ENCODE peak calls at places on chromosomes 11 and 22, in six cellular contexts. One of them, this sample, is unnamed.
A peak's percentile ranks its signal among the peaks of the same experiment; 100 is the strongest.

GRCh38 chr22:38038890-38039812 is 18.1 kb upstream of the PICK1 start:
- DNase-seq in mesendoderm: no peak
- DNase-seq in neuronal stem cell: no peak
- DNase-seq in H9: no peak
- DNase-seq in mesenchymal stem cell: no peak
- DNase-seq in H1: no peak
- DNase-seq in this sample: no peak

GRCh38 chr11:3808846-3809623 is 675 bp downstream of the PGAP2 start:
- DNase-seq in mesendoderm: peak; percentile 83
- DNase-seq in neuronal stem cell: no peak
- DNase-seq in H9: peak; percentile 51
- DNase-seq in mesenchymal stem cell: peak; percentile 54
- DNase-seq in H1: no peak
- DNase-seq in this sample: peak; percentile 41

GRCh38 chr22:43005106-43005505 is 9.8 kb downstream of the PACSIN2 start:
- DNase-seq in mesendoderm: no peak
- DNase-seq in neuronal stem cell: no peak
- DNase-seq in H9: no peak
- DNase-seq in mesenchymal stem cell: peak; percentile 32
- DNase-seq in H1: no peak
- DNase-seq in this sample: no peak

GRCh38 chr22:41526802-41527799 is 17.2 kb downstream of the POLR3H start:
- DNase-seq in mesendoderm: peak; percentile 38
- DNase-seq in neuronal stem cell: no peak
- DNase-seq in H9: peak; percentile 63
- DNase-seq in mesenchymal stem cell: peak; percentile 40
- DNase-seq in H1: no peak
- DNase-seq in this sample: peak; percentile 25

GRCh38 chr11:71239581-71239980 is 12.8 kb downstream of the SHANK2 start:
- DNase-seq in mesendoderm: no peak
- DNase-seq in neuronal stem cell: no peak
- DNase-seq in H9: peak; percentile 18
- DNase-seq in mesenchymal stem cell: no peak
- DNase-seq in H1: no peak
- DNase-seq in this sample: no peak

GRCh38 chr11:30586251-30587144 is at the start of gene MPPED2:
- DNase-seq in mesendoderm: peak; percentile 85
- DNase-seq in neuronal stem cell: peak; percentile 79
- DNase-seq in H9: peak; percentile 79
- DNase-seq in mesenchymal stem cell: no peak
- DNase-seq in H1: no peak
- DNase-seq in this sample: no peak

GRCh38 chr11:70826541-70826943 is 425.8 kb downstream of the SHANK2 start:
- DNase-seq in mesendoderm: peak; percentile 66
- DNase-seq in neuronal stem cell: peak; percentile 57
- DNase-seq in H9: peak; percentile 57
- DNase-seq in mesenchymal stem cell: no peak
- DNase-seq in H1: no peak
- DNase-seq in this sample: no peak

GRCh38 chr22:41092847-41093371 is 517 bp downstream of the EP300 start:
- DNase-seq in mesendoderm: peak; percentile 35
- DNase-seq in neuronal stem cell: no peak
- DNase-seq in H9: no peak
- DNase-seq in mesenchymal stem cell: peak; percentile 58
- DNase-seq in H1: no peak
- DNase-seq in this sample: peak; percentile 20

GRCh38 chr11:955154-956049 is 29.7 kb downstream of the AP2A2 start:
- DNase-seq in mesendoderm: no peak
- DNase-seq in neuronal stem cell: no peak
- DNase-seq in H9: no peak
- DNase-seq in mesenchymal stem cell: no peak
- DNase-seq in H1: no peak
- DNase-seq in this sample: no peak

GRCh38 chr11:43942651-43943356 is 367 bp downstream of the C11orf96 start:
- DNase-seq in mesendoderm: no peak
- DNase-seq in neuronal stem cell: no peak
- DNase-seq in H9: peak; percentile 53
- DNase-seq in mesenchymal stem cell: peak; percentile 67
- DNase-seq in H1: no peak
- DNase-seq in this sample: peak; percentile 33

GRCh38 chr11:109772846-109773400 is 320.3 kb upstream of the ZC3H12C start:
- DNase-seq in mesendoderm: no peak
- DNase-seq in neuronal stem cell: no peak
- DNase-seq in H9: no peak
- DNase-seq in mesenchymal stem cell: no peak
- DNase-seq in H1: no peak
- DNase-seq in this sample: no peak

GRCh38 chr11:88590366-88590765 is 252.8 kb upstream of the CTSC start:
- DNase-seq in mesendoderm: no peak
- DNase-seq in neuronal stem cell: no peak
- DNase-seq in H9: no peak
- DNase-seq in mesenchymal stem cell: no peak
- DNase-seq in H1: no peak
- DNase-seq in this sample: no peak

GRCh38 chr11:71542856-71543743 is 5.1 kb upstream of the KRTAP5-9 start:
- DNase-seq in mesendoderm: no peak
- DNase-seq in neuronal stem cell: no peak
- DNase-seq in H9: no peak
- DNase-seq in mesenchymal stem cell: no peak
- DNase-seq in H1: no peak
- DNase-seq in this sample: no peak

GRCh38 chr22:37173709-37174108 is 14.3 kb downstream of the C1QTNF6 start:
- DNase-seq in mesendoderm: no peak
- DNase-seq in neuronal stem cell: no peak
- DNase-seq in H9: no peak
- DNase-seq in mesenchymal stem cell: no peak
- DNase-seq in H1: no peak
- DNase-seq in this sample: no peak

GRCh38 chr11:59767212-59767611 is 12.0 kb downstream of the STX3 start:
- DNase-seq in mesendoderm: no peak
- DNase-seq in neuronal stem cell: no peak
- DNase-seq in H9: no peak
- DNase-seq in mesenchymal stem cell: no peak
- DNase-seq in H1: no peak
- DNase-seq in this sample: no peak

GRCh38 chr22:22068025-22068424 is 85.4 kb upstream of the TOP3B start:
- DNase-seq in mesendoderm: no peak
- DNase-seq in neuronal stem cell: no peak
- DNase-seq in H9: no peak
- DNase-seq in mesenchymal stem cell: no peak
- DNase-seq in H1: no peak
- DNase-seq in this sample: no peak

GRCh38 chr22:49920859-49921258 is 2.4 kb downstream of the CRELD2 start:
- DNase-seq in mesendoderm: no peak
- DNase-seq in neuronal stem cell: no peak
- DNase-seq in H9: no peak
- DNase-seq in mesenchymal stem cell: no peak
- DNase-seq in H1: no peak
- DNase-seq in this sample: no peak

GRCh38 chr22:35023692-35024363 is 42.1 kb upstream of the ISX start:
- DNase-seq in mesendoderm: peak; percentile 85
- DNase-seq in neuronal stem cell: peak; percentile 72
- DNase-seq in H9: peak; percentile 86
- DNase-seq in mesenchymal stem cell: peak; percentile 6
- DNase-seq in H1: peak; percentile 63
- DNase-seq in this sample: no peak

GRCh38 chr11:114209904-114210303 is 86.3 kb upstream of the NNMT start:
- DNase-seq in mesendoderm: no peak
- DNase-seq in neuronal stem cell: peak; percentile 47
- DNase-seq in H9: no peak
- DNase-seq in mesenchymal stem cell: no peak
- DNase-seq in H1: no peak
- DNase-seq in this sample: no peak

GRCh38 chr11:47220401-47220821 is 5.6 kb downstream of the DDB2 start:
- DNase-seq in mesendoderm: no peak
- DNase-seq in neuronal stem cell: no peak
- DNase-seq in H9: no peak
- DNase-seq in mesenchymal stem cell: peak; percentile 93
- DNase-seq in H1: no peak
- DNase-seq in this sample: peak; percentile 82

GRCh38 chr22:36753120-36753802 is 22.7 kb downstream of the IFT27 start:
- DNase-seq in mesendoderm: peak; percentile 19
- DNase-seq in neuronal stem cell: no peak
- DNase-seq in H9: no peak
- DNase-seq in mesenchymal stem cell: no peak
- DNase-seq in H1: no peak
- DNase-seq in this sample: no peak

GRCh38 chr11:119422505-119423416 is at the start of gene THY1:
- DNase-seq in mesendoderm: peak; percentile 76
- DNase-seq in neuronal stem cell: peak; percentile 67
- DNase-seq in H9: peak; percentile 90
- DNase-seq in mesenchymal stem cell: peak; percentile 14
- DNase-seq in H1: no peak
- DNase-seq in this sample: peak; percentile 64

GRCh38 chr11:119424276-119424675 is 1.3 kb upstream of the THY1 start:
- DNase-seq in mesendoderm: no peak
- DNase-seq in neuronal stem cell: no peak
- DNase-seq in H9: no peak
- DNase-seq in mesenchymal stem cell: no peak
- DNase-seq in H1: no peak
- DNase-seq in this sample: no peak

GRCh38 chr11:119424775-119425174 is 1.8 kb upstream of the THY1 start:
- DNase-seq in mesendoderm: no peak
- DNase-seq in neuronal stem cell: no peak
- DNase-seq in H9: no peak
- DNase-seq in mesenchymal stem cell: no peak
- DNase-seq in H1: no peak
- DNase-seq in this sample: no peak

GRCh38 chr11:119421941-119422504 is 949 bp downstream of the THY1 start:
- DNase-seq in mesendoderm: peak; percentile 83
- DNase-seq in neuronal stem cell: peak; percentile 40
- DNase-seq in H9: no peak
- DNase-seq in mesenchymal stem cell: peak; percentile 25
- DNase-seq in H1: no peak
- DNase-seq in this sample: peak; percentile 24

DNA sequence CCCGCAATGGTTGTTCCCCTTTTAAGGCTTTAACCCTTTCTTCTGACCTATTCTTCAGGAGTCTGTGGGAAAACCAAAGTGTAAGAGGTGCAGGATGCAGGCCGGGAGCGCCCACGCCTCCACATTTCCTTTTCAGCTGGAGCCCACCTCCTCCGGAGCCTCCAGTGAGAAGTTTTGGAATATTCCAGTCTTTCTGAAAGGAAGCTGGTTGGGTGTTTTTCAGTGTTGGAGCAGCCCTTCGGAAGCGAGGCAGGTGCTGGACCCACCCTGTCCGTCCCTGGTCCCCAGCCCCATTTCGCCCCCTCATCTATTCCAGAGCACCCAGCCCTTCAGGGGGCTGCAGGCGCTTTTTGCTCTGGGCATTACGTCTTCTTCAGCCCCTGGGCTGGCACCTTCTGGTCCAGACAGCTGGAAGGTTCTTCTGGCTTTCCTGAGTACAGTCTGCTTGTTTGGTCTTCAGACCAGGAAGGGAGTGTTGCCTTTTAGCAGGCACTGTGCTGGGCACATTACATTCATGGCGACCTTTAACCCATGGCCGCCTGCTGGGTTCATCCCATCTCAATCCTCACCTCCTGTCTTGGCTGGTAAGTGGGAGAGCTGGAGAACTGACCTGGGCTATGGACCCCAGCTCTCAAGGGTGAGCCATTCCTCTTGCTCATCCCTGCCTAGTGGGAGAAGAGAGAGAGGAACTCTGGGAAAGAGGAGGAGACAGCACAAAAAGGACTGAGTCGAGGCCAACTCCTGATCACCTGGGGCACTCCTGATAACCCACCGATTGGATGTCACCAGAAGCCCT is 685 bp upstream of the THY1 start:
- DNase-seq in mesendoderm: peak; percentile 56
- DNase-seq in neuronal stem cell: no peak
- DNase-seq in H9: no peak
- DNase-seq in mesenchymal stem cell: no peak
- DNase-seq in H1: no peak
- DNase-seq in this sample: peak; percentile 13
- H2BK120ac ChIP-seq in mesendoderm: no peak overlapping the region
- H2BK120ac ChIP-seq in neuronal stem cell: no peak overlapping the region
- H2BK120ac ChIP-seq in H9: no peak overlapping the region
- H2BK120ac ChIP-seq in mesenchymal stem cell: no peak overlapping the region
- H2BK120ac ChIP-seq in H1: peak overlapping the region; percentile 40
- H2BK120ac ChIP-seq in this sample: no peak overlapping the region

DNA sequence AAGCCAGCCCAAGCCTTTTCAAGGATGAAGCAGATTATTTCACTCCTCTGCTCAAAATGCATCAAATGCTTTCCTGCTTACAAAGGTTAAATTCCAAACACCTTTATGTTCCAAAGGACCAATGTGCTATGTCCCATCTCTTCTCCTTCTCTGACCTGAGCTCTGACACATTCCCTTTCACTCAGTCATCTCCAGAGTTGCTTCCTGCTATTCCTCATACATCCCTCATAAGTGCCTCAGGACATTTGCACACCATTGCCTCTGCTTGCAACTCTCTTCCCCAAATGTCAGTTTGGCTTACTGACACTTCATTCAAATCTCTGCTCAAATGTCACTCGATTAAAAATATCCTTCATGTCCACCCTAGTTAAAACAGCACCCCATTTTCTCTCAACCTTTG is 53.3 kb upstream of the BMAL1 start:
- DNase-seq in mesendoderm: no peak
- DNase-seq in neuronal stem cell: no peak
- DNase-seq in H9: no peak
- DNase-seq in mesenchymal stem cell: no peak
- DNase-seq in H1: no peak
- DNase-seq in this sample: no peak
- H2BK120ac ChIP-seq in mesendoderm: no peak overlapping the region
- H2BK120ac ChIP-seq in neuronal stem cell: no peak overlapping the region
- H2BK120ac ChIP-seq in H9: no peak overlapping the region
- H2BK120ac ChIP-seq in mesenchymal stem cell: no peak overlapping the region
- H2BK120ac ChIP-seq in H1: no peak overlapping the region
- H2BK120ac ChIP-seq in this sample: peak overlapping the region; percentile 44

GRCh38 chr11:61362542-61362875 is 335 bp downstream of the TMEM138 start:
- DNase-seq in mesendoderm: no peak
- DNase-seq in neuronal stem cell: no peak
- DNase-seq in H9: no peak
- DNase-seq in mesenchymal stem cell: peak; percentile 71
- DNase-seq in H1: no peak
- DNase-seq in this sample: peak; percentile 65
- H2BK120ac ChIP-seq in mesendoderm: no peak overlapping the region
- H2BK120ac ChIP-seq in neuronal stem cell: no peak overlapping the region
- H2BK120ac ChIP-seq in H9: no peak overlapping the region
- H2BK120ac ChIP-seq in mesenchymal stem cell: peak overlapping the region; percentile 80
- H2BK120ac ChIP-seq in H1: no peak overlapping the region
- H2BK120ac ChIP-seq in this sample: peak overlapping the region; percentile 58

GRCh38 chr11:128297805-128298204 is 289.6 kb downstream of the ETS1 start:
- DNase-seq in mesendoderm: no peak
- DNase-seq in neuronal stem cell: no peak
- DNase-seq in H9: no peak
- DNase-seq in mesenchymal stem cell: peak; percentile 10
- DNase-seq in H1: no peak
- DNase-seq in this sample: no peak

GRCh38 chr11:128294001-128294684 is 293.2 kb downstream of the ETS1 start:
- DNase-seq in mesendoderm: no peak
- DNase-seq in neuronal stem cell: no peak
- DNase-seq in H9: no peak
- DNase-seq in mesenchymal stem cell: peak; percentile 57
- DNase-seq in H1: no peak
- DNase-seq in this sample: no peak

GRCh38 chr11:128291835-128292234 is 295.5 kb downstream of the ETS1 start:
- DNase-seq in mesendoderm: no peak
- DNase-seq in neuronal stem cell: no peak
- DNase-seq in H9: no peak
- DNase-seq in mesenchymal stem cell: no peak
- DNase-seq in H1: no peak
- DNase-seq in this sample: no peak

GRCh38 chr11:128297111-128297651 is 290.2 kb downstream of the ETS1 start:
- DNase-seq in mesendoderm: no peak
- DNase-seq in neuronal stem cell: no peak
- DNase-seq in H9: no peak
- DNase-seq in mesenchymal stem cell: peak; percentile 37
- DNase-seq in H1: no peak
- DNase-seq in this sample: peak; percentile 18

GRCh38 chr11:128294685-128295079 is 292.7 kb downstream of the ETS1 start:
- DNase-seq in mesendoderm: no peak
- DNase-seq in neuronal stem cell: no peak
- DNase-seq in H9: no peak
- DNase-seq in mesenchymal stem cell: peak; percentile 59
- DNase-seq in H1: no peak
- DNase-seq in this sample: peak; percentile 63
- H2BK120ac ChIP-seq in mesendoderm: no peak overlapping the region
- H2BK120ac ChIP-seq in neuronal stem cell: no peak overlapping the region
- H2BK120ac ChIP-seq in H9: no peak overlapping the region
- H2BK120ac ChIP-seq in mesenchymal stem cell: no peak overlapping the region
- H2BK120ac ChIP-seq in H1: no peak overlapping the region
- H2BK120ac ChIP-seq in this sample: peak overlapping the region; percentile 12

This sample was measured in IMR-90.